ENCODE peak calls at places on chromosomes 3 and 15, in seven cellular contexts. N is PC-3; M is SW480; G is activated gamma-delta T cell treated with anti-CD3 and anti-CD28 coated beads, Interleukin-2, amount 50 U/mL, for 16 hours; L is T-helper 2 cell treated with Interferon-gamma antibody and Interleukin-4, amounts not matched to agents 5 μg/mL and 100 μg/mL, for 36 hours; U is activated CD4-positive, alpha-beta T cell treated with anti-CD3 and anti-CD28 coated beads for 36 hours; C is ELR. X is an unnamed sample.

GRCh38 chr15:77180757-77181156 is 109.8 kb upstream of the TSPAN3 start:
- DNase-seq in U (no peak), M (no peak), G (no peak), L (no peak), N (no peak), C (no peak), X (no peak)

GRCh38 chr3:39141211-39141995 is 12.0 kb downstream of the CSRNP1 start:
- DNase-seq in L (no peak), N (peak; percentile 93), G (no peak), C (peak; percentile 32), U (no peak), M (no peak), X (peak; percentile 82)

GRCh38 chr15:85128636-85129035 is 147.0 kb downstream of the PDE8A start:
- DNase-seq in C (peak; percentile 11), U (no peak), N (no peak), G (no peak), M (no peak), L (no peak), X (no peak)

GRCh38 chr3:36397856-36398255 is 17.6 kb downstream of the STAC start:
- DNase-seq in C (no peak), G (no peak), L (no peak), U (no peak), M (no peak), N (no peak), X (no peak)

GRCh38 chr3:181431743-181432142 is 280.0 kb upstream of the SOX2 start:
- DNase-seq in C (no peak), M (no peak), L (no peak), U (no peak), G (no peak), N (no peak), X (no peak)

GRCh38 chr3:28239108-28239507 is 2.3 kb upstream of the CMC1 start:
- DNase-seq in C (no peak), N (no peak), G (no peak), M (no peak), L (no peak), U (no peak), X (no peak)

GRCh38 chr15:73375755-73376305 is 7.1 kb upstream of the HCN4 start:
- DNase-seq in U (no peak), C (no peak), G (no peak), N (peak; percentile 12), M (no peak), L (no peak), X (no peak)

GRCh38 chr3:177312491-177312890 is 115.2 kb upstream of the TBL1XR1 start:
- DNase-seq in U (peak; percentile 29), N (no peak), C (no peak), M (no peak), L (no peak), G (no peak), X (no peak)

GRCh38 chr3:119322021-119322522 is 27.9 kb downstream of the ARHGAP31 start:
- DNase-seq in N (peak; percentile 39), M (peak; percentile 12), C (peak; percentile 67), U (no peak), G (no peak), L (no peak), X (no peak)

GRCh38 chr3:60125686-60126085 is 1075.9 kb upstream of the CFAP20DC start:
- DNase-seq in C (no peak), N (no peak), G (no peak), M (no peak), L (no peak), U (no peak), X (no peak)

GRCh38 chr3:48034000-48034516 is 17.8 kb upstream of the MAP4 start:
- DNase-seq in G (no peak), C (peak; percentile 68), L (no peak), N (peak; percentile 66), U (no peak), M (peak; percentile 82), X (no peak)

GRCh38 chr15:72118400-72118978 is at the start of gene SENP8:
- DNase-seq in U (no peak), M (no peak), N (no peak), G (no peak), L (no peak), C (no peak), X (no peak)

GRCh38 chr3:55203006-55203405 is 275.1 kb upstream of the LRTM1 start:
- DNase-seq in L (no peak), G (no peak), M (peak; percentile 54), C (peak; percentile 85), U (no peak), N (peak; percentile 8), X (no peak)

GRCh38 chr15:27514526-27514925 is 543.5 kb downstream of the GABRG3 start:
- DNase-seq in L (no peak), C (no peak), G (no peak), U (no peak), M (peak; percentile 70), N (peak; percentile 28), X (no peak)

GRCh38 chr3:60755094-60755493 is 496.2 kb downstream of the FHIT start:
- DNase-seq in C (no peak), M (peak; percentile 18), L (no peak), G (no peak), U (no peak), N (peak; percentile 32), X (no peak)

GRCh38 chr3:169286214-169286613 is 377.3 kb downstream of the MECOM start:
- DNase-seq in G (no peak), N (peak; percentile 65), C (no peak), M (no peak), U (no peak), L (no peak), X (peak; percentile 43)

GRCh38 chr15:70095387-70096214 is 2.1 kb downstream of the TLE3 start:
- DNase-seq in G (peak; percentile 31), M (peak; percentile 64), L (no peak), N (peak; percentile 17), U (peak; percentile 70), C (peak; percentile 25), X (peak; percentile 50)

GRCh38 chr15:93179704-93180103 is 90.7 kb upstream of the RGMA start:
- DNase-seq in M (peak; percentile 83), L (no peak), G (no peak), C (no peak), U (no peak), N (no peak), X (no peak)

GRCh38 chr3:13637311-13637891 is 88.5 kb downstream of the FBLN2 start:
- DNase-seq in N (no peak), C (no peak), L (no peak), M (no peak), U (no peak), G (no peak), X (peak; percentile 83)

GRCh38 chr3:171266034-171266805 is 194.0 kb downstream of the TNIK start:
- DNase-seq in U (no peak), N (no peak), G (no peak), C (no peak), M (no peak), L (no peak), X (peak; percentile 19)

GRCh38 chr3:46083956-46084355 is 56.7 kb upstream of the XCR1 start:
- DNase-seq in U (no peak), L (no peak), G (no peak), C (no peak), M (no peak), N (peak; percentile 27), X (no peak)

GRCh38 chr3:171865191-171865865 is 22.2 kb downstream of the TMEM212 start:
- DNase-seq in M (no peak), C (peak; percentile 24), L (no peak), N (no peak), U (no peak), G (no peak), X (no peak)

X was measured in small intestine.